ENCODE peak calls at places on chromosomes 12 and 14, in four cellular contexts. One of them, this sample, is unnamed.

GRCh38 chr14:74501135-74501614 is 7.6 kb downstream of the ISCA2 start:
- DNase-seq in nephron progenitor cell: peak
- DNase-seq in AG09319: peak
- DNase-seq in colonic mucosa: peak
- DNase-seq in this sample: peak

GRCh38 chr14:35403397-35404245 is 928 bp downstream of the NFKBIA start:
- DNase-seq in nephron progenitor cell: peak
- DNase-seq in AG09319: peak
- DNase-seq in colonic mucosa: peak
- DNase-seq in this sample: peak

GRCh38 chr12:32455607-32456063 is 56.3 kb downstream of the FGD4 start:
- DNase-seq in nephron progenitor cell: peak
- DNase-seq in AG09319: peak
- DNase-seq in colonic mucosa: peak
- DNase-seq in this sample: peak

GRCh38 chr12:89192419-89192818 is 159.9 kb downstream of the DUSP6 start:
- DNase-seq in nephron progenitor cell: no peak
- DNase-seq in AG09319: no peak
- DNase-seq in colonic mucosa: no peak
- DNase-seq in this sample: no peak

GRCh38 chr14:77053046-77053841 is 24.7 kb upstream of the IRF2BPL start:
- DNase-seq in nephron progenitor cell: peak
- DNase-seq in AG09319: peak
- DNase-seq in colonic mucosa: peak
- DNase-seq in this sample: peak

GRCh38 chr14:59377991-59378720 is 87.0 kb downstream of the GPR135 start:
- DNase-seq in nephron progenitor cell: peak
- DNase-seq in AG09319: no peak
- DNase-seq in colonic mucosa: no peak
- DNase-seq in this sample: no peak

GRCh38 chr12:81573228-81573627 is 185.9 kb downstream of the PPFIA2 start:
- DNase-seq in nephron progenitor cell: no peak
- DNase-seq in AG09319: no peak
- DNase-seq in colonic mucosa: no peak
- DNase-seq in this sample: no peak

GRCh38 chr14:51868405-51868804 is 8.0 kb downstream of the GNG2 start:
- DNase-seq in nephron progenitor cell: no peak
- DNase-seq in AG09319: no peak
- DNase-seq in colonic mucosa: no peak
- DNase-seq in this sample: no peak

GRCh38 chr12:124030510-124030909 is 57.5 kb downstream of the ZNF664 start:
- DNase-seq in nephron progenitor cell: no peak
- DNase-seq in AG09319: no peak
- DNase-seq in colonic mucosa: no peak
- DNase-seq in this sample: peak

GRCh38 chr12:109721276-109721675 is 7.7 kb downstream of the FAM222A start:
- DNase-seq in nephron progenitor cell: no peak
- DNase-seq in AG09319: no peak
- DNase-seq in colonic mucosa: no peak
- DNase-seq in this sample: no peak

GRCh38 chr12:102631274-102631673 is 150.9 kb upstream of the IGF1 start:
- DNase-seq in nephron progenitor cell: no peak
- DNase-seq in AG09319: no peak
- DNase-seq in colonic mucosa: no peak
- DNase-seq in this sample: peak

GRCh38 chr14:105135700-105136395 is 32.7 kb downstream of the JAG2 start:
- DNase-seq in nephron progenitor cell: no peak
- DNase-seq in AG09319: no peak
- DNase-seq in colonic mucosa: no peak
- DNase-seq in this sample: no peak

GRCh38 chr12:14614704-14615121 is 47.0 kb upstream of the PLBD1 start:
- DNase-seq in nephron progenitor cell: no peak
- DNase-seq in AG09319: no peak
- DNase-seq in colonic mucosa: peak
- DNase-seq in this sample: peak

GRCh38 chr12:14619731-14620501 is 52.2 kb upstream of the PLBD1 start:
- DNase-seq in nephron progenitor cell: no peak
- DNase-seq in AG09319: no peak
- DNase-seq in colonic mucosa: peak
- DNase-seq in this sample: no peak

GRCh38 chr12:14621821-14622220 is 54.1 kb upstream of the PLBD1 start:
- DNase-seq in nephron progenitor cell: no peak
- DNase-seq in AG09319: no peak
- DNase-seq in colonic mucosa: no peak
- DNase-seq in this sample: no peak

GRCh38 chr12:14613718-14614117 is 46.0 kb upstream of the PLBD1 start:
- DNase-seq in nephron progenitor cell: no peak
- DNase-seq in AG09319: no peak
- DNase-seq in colonic mucosa: no peak
- DNase-seq in this sample: peak

GRCh38 chr12:14618990-14619389 is 51.3 kb upstream of the PLBD1 start:
- DNase-seq in nephron progenitor cell: no peak
- DNase-seq in AG09319: no peak
- DNase-seq in colonic mucosa: no peak
- DNase-seq in this sample: peak
- TF ChIP-seq CTCF in nephron progenitor cell: no peak
- TF ChIP-seq CTCF in AG09319: peak
- TF ChIP-seq CTCF in colonic mucosa: no peak
- TF ChIP-seq CTCF in this sample: peak

GRCh38 chr12:121465921-121466799 is 66.2 kb downstream of the RNF34 start:
- DNase-seq in nephron progenitor cell: peak
- DNase-seq in AG09319: no peak
- DNase-seq in colonic mucosa: no peak
- DNase-seq in this sample: peak
- TF ChIP-seq CTCF in nephron progenitor cell: no peak
- TF ChIP-seq CTCF in AG09319: no peak
- TF ChIP-seq CTCF in colonic mucosa: no peak
- TF ChIP-seq CTCF in this sample: no peak

GRCh38 chr14:63544641-63545234 is 1.6 kb upstream of the PPP2R5E start:
- DNase-seq in nephron progenitor cell: no peak
- DNase-seq in AG09319: no peak
- DNase-seq in colonic mucosa: no peak
- DNase-seq in this sample: peak
- TF ChIP-seq CTCF in nephron progenitor cell: no peak
- TF ChIP-seq CTCF in AG09319: peak
- TF ChIP-seq CTCF in colonic mucosa: peak
- TF ChIP-seq CTCF in this sample: peak

GRCh38 chr12:3187846-3188755 is 110.9 kb downstream of the TSPAN9 start:
- DNase-seq in nephron progenitor cell: no peak
- DNase-seq in AG09319: no peak
- DNase-seq in colonic mucosa: no peak
- DNase-seq in this sample: no peak

GRCh38 chr12:3186546-3187237 is 109.5 kb downstream of the TSPAN9 start:
- DNase-seq in nephron progenitor cell: no peak
- DNase-seq in AG09319: no peak
- DNase-seq in colonic mucosa: no peak
- DNase-seq in this sample: no peak

GRCh38 chr12:3182426-3182825 is 105.2 kb downstream of the TSPAN9 start:
- DNase-seq in nephron progenitor cell: no peak
- DNase-seq in AG09319: no peak
- DNase-seq in colonic mucosa: no peak
- DNase-seq in this sample: peak

GRCh38 chr12:3185260-3185870 is 108.2 kb downstream of the TSPAN9 start:
- DNase-seq in nephron progenitor cell: no peak
- DNase-seq in AG09319: no peak
- DNase-seq in colonic mucosa: no peak
- DNase-seq in this sample: peak

DNA sequence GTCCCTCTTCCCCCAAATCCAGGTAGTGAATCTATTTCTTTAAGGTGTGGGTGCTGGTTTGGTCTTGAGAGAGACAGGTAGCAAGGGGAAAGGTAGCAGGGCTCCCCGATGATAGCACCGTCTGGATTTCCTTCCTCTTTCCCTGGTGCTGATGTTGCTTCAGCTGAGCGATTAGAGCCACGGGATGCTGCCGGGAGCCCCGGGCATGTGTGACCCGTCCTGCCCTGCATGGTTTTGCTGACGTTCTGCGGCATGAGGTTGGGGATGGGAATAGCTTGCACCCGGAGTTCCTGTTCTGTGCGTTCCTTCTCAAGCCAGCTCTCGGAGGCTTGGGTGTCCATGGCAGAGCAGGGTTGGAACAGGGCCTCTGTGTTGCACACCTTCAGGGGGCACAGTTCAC is 107.3 kb downstream of the TSPAN9 start:
- DNase-seq in nephron progenitor cell: no peak
- DNase-seq in AG09319: no peak
- DNase-seq in colonic mucosa: no peak
- DNase-seq in this sample: no peak
- TF ChIP-seq CTCF in nephron progenitor cell: no peak
- TF ChIP-seq CTCF in AG09319: no peak
- TF ChIP-seq CTCF in colonic mucosa: no peak
- TF ChIP-seq CTCF in this sample: no peak

GRCh38 chr14:87994974-87995373 is 2.0 kb upstream of the GALC start:
- DNase-seq in nephron progenitor cell: no peak
- DNase-seq in AG09319: no peak
- DNase-seq in colonic mucosa: no peak
- DNase-seq in this sample: no peak

GRCh38 chr14:87992349-87992719 is 648 bp downstream of the GALC start:
- DNase-seq in nephron progenitor cell: no peak
- DNase-seq in AG09319: no peak
- DNase-seq in colonic mucosa: peak
- DNase-seq in this sample: no peak

GRCh38 chr14:87993485-87993809 is 465 bp upstream of the GALC start:
- DNase-seq in nephron progenitor cell: no peak
- DNase-seq in AG09319: no peak
- DNase-seq in colonic mucosa: no peak
- DNase-seq in this sample: no peak

GRCh38 chr14:87990687-87991086 is 2.3 kb downstream of the GALC start:
- DNase-seq in nephron progenitor cell: no peak
- DNase-seq in AG09319: no peak
- DNase-seq in colonic mucosa: no peak
- DNase-seq in this sample: no peak

GRCh38 chr14:87992720-87993484 is at the start of gene GALC:
- DNase-seq in nephron progenitor cell: peak
- DNase-seq in AG09319: peak
- DNase-seq in colonic mucosa: peak
- DNase-seq in this sample: peak
- TF ChIP-seq CTCF in nephron progenitor cell: no peak
- TF ChIP-seq CTCF in AG09319: no peak
- TF ChIP-seq CTCF in colonic mucosa: no peak
- TF ChIP-seq CTCF in this sample: no peak

GRCh38 chr14:23481992-23482813 is 12.7 kb downstream of the NGDN start:
- DNase-seq in nephron progenitor cell: no peak
- DNase-seq in AG09319: no peak
- DNase-seq in colonic mucosa: no peak
- DNase-seq in this sample: no peak
- TF ChIP-seq CTCF in nephron progenitor cell: no peak
- TF ChIP-seq CTCF in AG09319: no peak
- TF ChIP-seq CTCF in colonic mucosa: no peak
- TF ChIP-seq CTCF in this sample: no peak

GRCh38 chr12:128190052-128190451 is 76.9 kb upstream of the TMEM132C start:
- DNase-seq in nephron progenitor cell: no peak
- DNase-seq in AG09319: no peak
- DNase-seq in colonic mucosa: no peak
- DNase-seq in this sample: no peak

GRCh38 chr12:128191380-128191779 is 75.6 kb upstream of the TMEM132C start:
- DNase-seq in nephron progenitor cell: no peak
- DNase-seq in AG09319: no peak
- DNase-seq in colonic mucosa: no peak
- DNase-seq in this sample: no peak

GRCh38 chr12:128190614-128191013 is 76.4 kb upstream of the TMEM132C start:
- DNase-seq in nephron progenitor cell: peak
- DNase-seq in AG09319: no peak
- DNase-seq in colonic mucosa: no peak
- DNase-seq in this sample: no peak
- TF ChIP-seq CTCF in nephron progenitor cell: peak
- TF ChIP-seq CTCF in AG09319: no peak
- TF ChIP-seq CTCF in colonic mucosa: no peak
- TF ChIP-seq CTCF in this sample: no peak

GRCh38 chr12:99253068-99253467 is 394.5 kb upstream of the GARIN6 start:
- DNase-seq in nephron progenitor cell: no peak
- DNase-seq in AG09319: no peak
- DNase-seq in colonic mucosa: no peak
- DNase-seq in this sample: no peak
- TF ChIP-seq CTCF in nephron progenitor cell: no peak
- TF ChIP-seq CTCF in AG09319: no peak
- TF ChIP-seq CTCF in colonic mucosa: no peak
- TF ChIP-seq CTCF in this sample: peak

DNA sequence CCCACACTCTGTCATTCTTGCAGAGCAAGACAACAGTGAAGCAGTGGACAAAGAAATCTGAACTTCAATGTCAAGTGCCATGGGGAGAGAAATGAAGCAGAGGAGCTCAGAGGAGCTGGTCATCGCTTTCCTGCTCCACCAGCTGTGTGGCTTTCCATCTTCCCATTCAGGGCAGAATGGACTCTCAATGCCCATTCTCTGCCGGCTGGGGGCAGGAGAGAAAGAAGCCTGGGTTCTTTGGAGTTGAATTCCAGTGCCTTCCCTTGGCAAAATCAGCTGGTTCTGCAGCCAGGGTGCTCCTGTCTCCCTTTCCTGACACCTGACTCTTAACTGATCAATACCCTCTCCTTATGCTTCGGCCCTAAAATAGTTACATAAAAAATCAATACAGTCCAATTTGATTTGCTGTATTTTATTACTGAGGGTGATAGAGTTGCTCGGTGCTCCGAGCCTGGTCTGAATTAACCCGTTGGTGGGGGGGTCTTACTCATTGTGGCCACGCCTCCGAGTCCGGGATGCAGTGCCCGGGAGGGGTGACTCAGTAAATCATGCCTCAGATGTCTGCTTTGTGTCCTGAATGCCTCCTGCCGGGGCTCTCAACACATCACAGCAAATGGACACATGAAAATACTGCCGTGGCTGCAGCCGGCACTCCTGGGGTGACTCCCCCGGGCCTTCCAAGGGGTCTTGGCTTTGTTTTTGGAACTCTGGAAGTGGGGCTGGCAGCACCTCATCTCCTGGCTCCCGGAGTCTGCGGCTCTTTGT is 128.7 kb downstream of the AACS start:
- DNase-seq in nephron progenitor cell: peak
- DNase-seq in AG09319: no peak
- DNase-seq in colonic mucosa: no peak
- DNase-seq in this sample: peak
- TF ChIP-seq CTCF in nephron progenitor cell: no peak
- TF ChIP-seq CTCF in AG09319: no peak
- TF ChIP-seq CTCF in colonic mucosa: no peak
- TF ChIP-seq CTCF in this sample: no peak

GRCh38 chr12:116647802-116648201 is 88.6 kb downstream of the MAP1LC3B2 start:
- DNase-seq in nephron progenitor cell: no peak
- DNase-seq in AG09319: no peak
- DNase-seq in colonic mucosa: no peak
- DNase-seq in this sample: no peak
- TF ChIP-seq CTCF in nephron progenitor cell: no peak
- TF ChIP-seq CTCF in AG09319: no peak
- TF ChIP-seq CTCF in colonic mucosa: no peak
- TF ChIP-seq CTCF in this sample: no peak